ENCODE peak calls at places on chromosomes 16 and 17, in five cellular contexts. L is A549, T is aorta, I is stomach, N is colonic mucosa. Z is an unnamed sample.

GRCh38 chr16:25027781-25028180 is 12.6 kb upstream of the ARHGAP17 start:
- DNase-seq in N (no peak), I (no peak), L (no peak), T (no peak), Z (no peak)

GRCh38 chr16:69276143-69277115 is 34.7 kb upstream of the VPS4A start:
- DNase-seq in N (no peak), T (peak; percentile 83), I (no peak), L (no peak), Z (peak; percentile 87)

GRCh38 chr17:309361-309888 is 43.2 kb downstream of the RPH3AL start:
- DNase-seq in T (peak; percentile 67), L (peak; percentile 44), I (no peak), N (no peak), Z (peak; percentile 18)

GRCh38 chr16:85665929-85666328 is 22.8 kb downstream of the GINS2 start:
- DNase-seq in T (no peak), N (no peak), I (no peak), L (no peak), Z (no peak)

GRCh38 chr16:11061629-11062270 is 117.4 kb downstream of the CLEC16A start:
- DNase-seq in I (no peak), L (no peak), N (no peak), T (no peak), Z (no peak)

GRCh38 chr17:16443390-16444257 is 28.3 kb downstream of the TRPV2 start:
- DNase-seq in N (no peak), T (no peak), I (no peak), L (no peak), Z (peak; percentile 35)

GRCh38 chr16:78184554-78185183 is 85.2 kb downstream of the WWOX start:
- DNase-seq in T (no peak), L (no peak), I (no peak), N (no peak), Z (no peak)

GRCh38 chr17:48024149-48025039 is 13.2 kb downstream of the COPZ2 start:
- DNase-seq in L (peak; percentile 49), I (peak; percentile 57), N (peak; percentile 84), T (peak; percentile 84), Z (peak; percentile 84)

GRCh38 chr17:42288078-42288984 is at the start of gene STAT5A:
- DNase-seq in T (peak; percentile 96), N (peak; percentile 86), I (peak; percentile 89), L (peak; percentile 83), Z (peak; percentile 84)

GRCh38 chr16:3264137-3265036 is 8.0 kb upstream of the MEFV start:
- DNase-seq in T (peak; percentile 99), I (peak; percentile 95), L (peak; percentile 65), N (peak; percentile 98), Z (peak; percentile 87)

GRCh38 chr16:1215574-1216295 is 9.3 kb downstream of the TPSG1 start:
- DNase-seq in N (no peak), I (no peak), T (no peak), L (no peak), Z (no peak)

GRCh38 chr16:63617047-63617989 is 1504.5 kb downstream of the CDH11 start:
- DNase-seq in L (no peak), N (peak; percentile 19), I (no peak), T (peak; percentile 67), Z (no peak)

GRCh38 chr16:88945473-88945872 is 31.5 kb downstream of the CBFA2T3 start:
- DNase-seq in N (no peak), L (no peak), I (no peak), T (no peak), Z (no peak)

GRCh38 chr17:65370669-65371126 is 190.8 kb downstream of the AXIN2 start:
- DNase-seq in T (no peak), L (no peak), I (peak; percentile 67), N (peak; percentile 92), Z (no peak)

GRCh38 chr17:42311240-42312034 is 23.1 kb downstream of the STAT5A start:
- DNase-seq in I (peak; percentile 57), T (peak; percentile 91), L (no peak), N (peak; percentile 64), Z (no peak)

GRCh38 chr16:814974-815373 is 14.4 kb upstream of the GNG13 start:
- DNase-seq in N (no peak), I (no peak), T (no peak), L (no peak), Z (no peak)

GRCh38 chr16:24972608-24973220 is 42.5 kb downstream of the ARHGAP17 start:
- DNase-seq in N (no peak), I (no peak), T (no peak), L (no peak), Z (no peak)

GRCh38 chr16:84225571-84225970 is 14.2 kb downstream of the KCNG4 start:
- DNase-seq in I (no peak), T (no peak), N (no peak), L (no peak), Z (no peak)

GRCh38 chr16:22050963-22051362 is 41.4 kb upstream of the VWA3A start:
- DNase-seq in L (no peak), T (no peak), N (no peak), I (no peak), Z (no peak)

GRCh38 chr16:52439171-52439701 is 107.7 kb downstream of the TOX3 start:
- DNase-seq in N (no peak), L (no peak), I (no peak), T (no peak), Z (no peak)

GRCh38 chr17:59763861-59764260 is 56.4 kb downstream of the VMP1 start:
- DNase-seq in N (no peak), L (no peak), I (no peak), T (no peak), Z (no peak)

GRCh38 chr16:1181715-1182671 is 29.1 kb downstream of the CACNA1H start:
- DNase-seq in L (peak; percentile 57), T (peak; percentile 95), N (peak; percentile 49), I (peak; percentile 60), Z (peak; percentile 57)

GRCh38 chr17:46892192-46892703 is 30.7 kb upstream of the GOSR2 start:
- DNase-seq in L (no peak), I (no peak), N (no peak), T (no peak), Z (no peak)
- H3K9me3 ChIP-seq in L (no peaks in the 10 kb centered on the region), I (no peaks in the 10 kb centered on the region), N (no peaks in the 10 kb centered on the region), T (no peaks in the 10 kb centered on the region), Z (no peaks in the 10 kb centered on the region)

GRCh38 chr16:75860654-75861053 is 134.4 kb upstream of the CPHXL start:
- DNase-seq in T (no peak), L (no peak), I (no peak), N (no peak), Z (no peak)
- H3K4me3 ChIP-seq in T (no peak overlapping the region), L (no peak overlapping the region), I (no peak overlapping the region), N (no peak overlapping the region), Z (no peak overlapping the region)

GRCh38 chr16:35377142-35377541 is 1917.7 kb downstream of the TP53TG3F start:
- DNase-seq in L (no peak), N (no peak), T (no peak), I (no peak), Z (no peak)
- H3K9me3 ChIP-seq in L (no peaks in the 10 kb centered on the region), N (no peaks in the 10 kb centered on the region), T (no peaks in the 10 kb centered on the region), I (peaks cover 4% of the 10 kb centered on the region), Z (no peaks in the 10 kb centered on the region)

GRCh38 chr16:14307059-14307531 is 236.0 kb downstream of the MRTFB start:
- DNase-seq in N (no peak), I (no peak), L (no peak), T (peak; percentile 64), Z (no peak)
- H3K4me3 ChIP-seq in N (no peak overlapping the region), I (no peak overlapping the region), L (peak overlapping the region; percentile 98), T (no peak overlapping the region), Z (no peak overlapping the region)

Z was measured in MG63.